ENCODE peak calls at places on chromosome 21, in five cellular contexts. A is osteocyte; L is mucosa of descending colon; D is CD8-positive, alpha-beta T cell; G is RWPE1. H is an unnamed sample.

GRCh38 chr21:35227774-35228173 is 178.7 kb upstream of the RUNX1 start:
- DNase-seq in L (no peak), A (no peak), D (no peak), G (no peak), H (no peak)

GRCh38 chr21:31924548-31924947 is 51.7 kb downstream of the HUNK start:
- DNase-seq in D (no peak), A (no peak), L (no peak), G (no peak), H (no peak)

GRCh38 chr21:39057121-39057520 is 126.1 kb downstream of the PSMG1 start:
- DNase-seq in L (no peak), G (no peak), A (no peak), D (no peak), H (no peak)

GRCh38 chr21:46142581-46143473 is 12.6 kb downstream of the FTCD start:
- DNase-seq in G (no peak), D (no peak), L (no peak), A (no peak), H (no peak)

GRCh38 chr21:45792682-45793383 is 149.3 kb downstream of the PCBP3 start:
- DNase-seq in G (no peak), D (no peak), A (no peak), L (no peak), H (no peak)

GRCh38 chr21:39441502-39442475 is 3.8 kb downstream of the LCA5L start:
- DNase-seq in L (peak; percentile 38), D (no peak), G (peak; percentile 48), A (no peak), H (peak; percentile 62)

GRCh38 chr21:17071093-17071492 is 441.8 kb upstream of the CXADR start:
- DNase-seq in D (no peak), G (no peak), L (no peak), A (no peak), H (no peak)

GRCh38 chr21:20720623-20721022 is 277.6 kb upstream of the NCAM2 start:
- DNase-seq in A (no peak), D (no peak), L (no peak), G (peak; percentile 40), H (no peak)

GRCh38 chr21:26199471-26199870 is 28.9 kb upstream of the APP start:
- DNase-seq in A (no peak), D (no peak), G (peak; percentile 68), L (no peak), H (no peak)

GRCh38 chr21:19236209-19236608 is 832.6 kb upstream of the TMPRSS15 start:
- DNase-seq in L (no peak), G (no peak), A (no peak), D (no peak), H (no peak)

DNA sequence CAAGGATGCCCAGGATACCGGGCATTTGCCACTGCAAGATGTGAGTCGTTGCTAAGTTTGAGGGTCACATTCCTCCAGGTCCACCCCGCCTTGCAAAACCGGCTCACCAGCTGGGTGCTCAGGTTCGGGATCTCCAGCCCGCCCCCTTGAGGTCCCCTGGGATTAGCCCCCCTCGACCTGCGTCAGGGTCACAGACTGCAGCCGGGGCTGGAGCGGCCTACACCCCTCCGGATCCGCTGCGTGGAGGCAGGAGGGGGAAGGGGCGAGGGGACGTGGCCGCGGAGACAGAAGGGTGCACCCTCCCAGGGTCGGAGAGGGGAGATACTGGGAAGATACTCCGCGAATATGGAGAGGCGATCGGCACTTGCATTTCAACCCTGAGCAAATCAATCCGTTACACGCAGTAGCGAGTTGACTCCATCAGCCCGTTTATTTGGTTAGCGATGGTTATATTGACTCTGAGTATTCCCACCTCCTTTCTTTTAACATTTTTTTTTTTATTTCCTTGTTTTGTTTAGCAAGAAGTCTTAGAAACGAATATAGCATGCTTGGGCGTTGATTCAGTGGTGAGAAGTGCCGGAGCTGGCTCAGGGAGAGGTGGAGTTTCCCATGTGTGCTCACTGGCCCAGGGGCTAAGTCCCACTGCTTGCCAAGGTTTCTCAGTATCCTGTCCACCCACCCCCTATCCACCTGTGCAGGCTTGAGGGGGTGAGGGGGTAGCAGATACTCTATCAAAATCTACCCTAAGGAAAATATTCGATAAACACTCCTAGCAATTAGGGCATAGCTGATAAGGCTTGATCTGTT is 983 bp downstream of the IFNAR2 start:
- DNase-seq in G (peak; percentile 49), D (no peak), L (peak; percentile 59), A (peak; percentile 85), H (peak; percentile 61)
- TF ChIP-seq CTCF in G (peak; percentile 21), D (no peak), L (no peak), A (peak; percentile 11), H (peak; percentile 20)

DNA sequence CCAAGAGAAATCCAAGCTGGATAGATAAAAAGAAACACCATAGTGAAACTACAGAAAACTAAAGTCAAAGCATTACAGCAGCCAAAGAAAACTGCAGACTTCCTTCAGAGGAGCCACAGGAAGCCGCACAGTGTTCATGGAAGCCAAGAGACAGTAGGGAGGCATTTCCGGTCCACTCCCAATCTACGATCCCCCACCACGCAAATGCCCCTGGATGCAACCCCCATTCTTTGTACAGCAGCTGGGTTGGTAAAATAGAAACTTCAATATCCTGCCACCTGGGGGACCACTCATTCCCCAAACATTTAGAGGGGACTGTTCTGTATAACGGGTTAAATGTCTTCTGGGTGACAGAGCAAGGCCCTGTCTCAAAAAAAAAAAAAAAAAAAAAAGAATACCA is 43.9 kb upstream of the TSPEAR start:
- DNase-seq in G (no peak), L (no peak), D (no peak), A (no peak), H (no peak)
- TF ChIP-seq CTCF in G (no peak), L (no peak), D (no peak), A (no peak), H (no peak)

GRCh38 chr21:29888437-29888836 is 51.4 kb downstream of the GRIK1 start:
- DNase-seq in D (no peak), A (no peak), L (no peak), G (peak; percentile 15), H (no peak)

GRCh38 chr21:29887313-29888009 is 52.3 kb downstream of the GRIK1 start:
- DNase-seq in G (no peak), D (no peak), L (no peak), A (no peak), H (no peak)

DNA sequence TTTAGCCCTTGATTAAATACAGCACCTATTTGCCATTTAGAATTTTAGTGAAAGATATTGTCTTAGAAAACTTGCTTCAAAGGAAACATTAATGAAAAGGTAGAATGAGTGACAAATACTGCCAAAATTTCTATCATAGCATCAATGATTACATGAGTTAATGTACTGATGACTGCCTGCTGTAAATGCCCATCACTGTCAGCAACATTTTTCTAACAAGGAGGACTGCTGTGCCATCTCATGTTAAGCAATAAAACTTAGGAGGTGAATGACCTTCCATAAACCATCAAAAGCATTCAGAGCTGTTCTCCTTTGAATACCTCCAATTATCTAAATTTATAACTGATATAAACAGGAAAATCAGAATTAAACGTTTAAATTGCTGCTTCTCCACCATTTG is 54.3 kb downstream of the GRIK1 start:
- DNase-seq in D (no peak), G (no peak), A (no peak), L (no peak), H (no peak)
- TF ChIP-seq CTCF in D (no peak), G (no peak), A (no peak), L (no peak), H (no peak)

DNA sequence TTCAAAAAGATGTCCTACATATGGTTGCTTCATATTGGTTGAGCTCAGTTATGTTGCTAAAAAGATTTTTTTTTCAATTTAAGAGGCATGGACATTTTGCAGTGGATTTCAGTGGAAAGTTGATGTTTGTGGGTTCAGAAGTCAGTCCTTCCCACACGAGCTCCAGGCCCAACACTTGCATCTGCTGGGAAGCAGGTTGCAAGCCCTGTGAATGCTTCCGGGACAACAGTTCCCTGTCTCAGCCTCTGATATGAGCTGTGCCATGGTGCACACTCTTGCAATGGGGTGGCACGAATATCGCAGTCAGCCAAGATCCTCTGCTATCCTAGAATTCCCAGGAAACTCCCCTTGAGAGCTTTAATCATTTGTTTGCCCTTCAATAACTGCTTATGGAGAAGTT is 30.3 kb upstream of the ABCG1 start:
- DNase-seq in G (no peak), D (no peak), L (no peak), A (no peak), H (no peak)
- TF ChIP-seq CTCF in G (no peak), D (no peak), L (no peak), A (no peak), H (no peak)

DNA sequence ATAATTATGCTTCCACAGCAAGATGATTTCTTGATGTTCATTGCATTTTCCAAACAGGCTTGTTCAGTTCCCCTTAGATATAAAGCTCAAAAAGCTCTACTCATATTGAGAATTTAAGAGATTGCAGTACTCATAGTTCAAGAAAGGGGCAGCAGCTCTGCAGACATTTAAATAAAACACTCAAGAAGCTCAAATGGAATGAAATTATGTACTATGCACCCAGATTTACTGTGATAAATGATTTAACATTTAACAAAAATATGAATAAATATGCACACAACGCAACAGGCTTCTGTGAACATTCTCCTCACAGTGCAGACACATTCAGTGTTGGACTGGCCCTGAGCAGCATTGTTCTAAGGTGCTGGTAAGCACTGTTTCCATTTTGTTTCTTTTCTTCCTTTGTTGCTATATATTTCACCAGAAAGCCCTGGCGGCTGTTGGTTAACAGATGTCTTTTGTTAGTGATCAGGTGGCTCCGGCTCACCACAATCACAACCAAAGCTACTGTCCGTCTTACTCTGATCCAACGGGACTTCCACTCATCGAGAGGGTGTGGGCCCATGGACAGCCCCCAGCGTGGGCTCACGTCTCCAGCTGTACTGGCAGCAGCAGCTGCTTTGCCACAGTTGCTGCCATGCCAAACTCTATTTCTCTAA is 1440.3 kb downstream of the NCAM2 start:
- DNase-seq in G (no peak), D (no peak), L (no peak), A (no peak), H (no peak)
- TF ChIP-seq CTCF in G (no peak), D (no peak), L (no peak), A (peak; percentile 7), H (no peak)

H was measured in hepatocyte.